ENCODE peak calls at places on chromosome 10, in seven cellular contexts. Q is astrocyte of the spinal cord; O is HepG2; W is CD8-positive, alpha-beta memory T cell; U is BJ; T is foreskin fibroblast; Y is sigmoid colon. F is an unnamed sample.

GRCh38 chr10:132163278-132163765 is 23.4 kb upstream of the DPYSL4 start:
- DNase-seq in Q (no peak), O (peak), W (peak), U (no peak), T (no peak), Y (no peak), F (no peak)

GRCh38 chr10:129658673-129659072 is 191.6 kb downstream of the MGMT start:
- DNase-seq in Q (no peak), O (peak), W (no peak), U (no peak), T (no peak), Y (no peak), F (no peak)

GRCh38 chr10:113914936-113915335 is 60.5 kb downstream of the NHLRC2 start:
- DNase-seq in Q (no peak), O (no peak), W (no peak), U (no peak), T (no peak), Y (no peak), F (no peak)

GRCh38 chr10:34190594-34190993 is 624.5 kb downstream of the PARD3 start:
- DNase-seq in Q (peak), O (no peak), W (no peak), U (no peak), T (no peak), Y (no peak), F (no peak)

GRCh38 chr10:35613597-35614226 is 8.6 kb downstream of the GJD4 start:
- DNase-seq in Q (peak), O (peak), W (no peak), U (no peak), T (peak), Y (no peak), F (peak)

GRCh38 chr10:110353244-110354119 is 48.8 kb upstream of the SMNDC1 start:
- DNase-seq in Q (peak), O (no peak), W (no peak), U (peak), T (peak), Y (no peak), F (peak)

GRCh38 chr10:101585841-101586240 is 2.2 kb downstream of the POLL start:
- DNase-seq in Q (no peak), O (no peak), W (no peak), U (no peak), T (no peak), Y (no peak), F (no peak)

GRCh38 chr10:1939016-1939415 is 201.7 kb upstream of the ADARB2 start:
- DNase-seq in Q (no peak), O (no peak), W (no peak), U (no peak), T (no peak), Y (no peak), F (no peak)

GRCh38 chr10:71600856-71601255 is 118.7 kb downstream of the C10orf105 start:
- DNase-seq in Q (peak), O (no peak), W (no peak), U (peak), T (peak), Y (no peak), F (peak)

GRCh38 chr10:16814081-16814480 is 3.1 kb downstream of the RSU1 start:
- DNase-seq in Q (no peak), O (no peak), W (no peak), U (no peak), T (no peak), Y (no peak), F (no peak)

GRCh38 chr10:80493482-80494021 is 39.4 kb downstream of the TSPAN14 start:
- DNase-seq in Q (peak), O (peak), W (no peak), U (no peak), T (no peak), Y (no peak), F (no peak)

GRCh38 chr10:88474884-88475844 is 108.0 kb downstream of the RNLS start:
- DNase-seq in Q (no peak), O (no peak), W (no peak), U (no peak), T (no peak), Y (peak), F (no peak)

GRCh38 chr10:70480254-70480861 is 1.8 kb downstream of the PALD1 start:
- DNase-seq in Q (no peak), O (no peak), W (no peak), U (no peak), T (no peak), Y (no peak), F (no peak)

GRCh38 chr10:70481105-70481504 is 2.5 kb downstream of the PALD1 start:
- DNase-seq in Q (no peak), O (no peak), W (no peak), U (no peak), T (no peak), Y (no peak), F (no peak)

GRCh38 chr10:70482982-70483760 is 4.6 kb downstream of the PALD1 start:
- DNase-seq in Q (no peak), O (no peak), W (no peak), U (no peak), T (no peak), Y (no peak), F (no peak)

GRCh38 chr10:70479626-70480253 is 1.2 kb downstream of the PALD1 start:
- DNase-seq in Q (no peak), O (no peak), W (no peak), U (no peak), T (no peak), Y (no peak), F (no peak)

DNA sequence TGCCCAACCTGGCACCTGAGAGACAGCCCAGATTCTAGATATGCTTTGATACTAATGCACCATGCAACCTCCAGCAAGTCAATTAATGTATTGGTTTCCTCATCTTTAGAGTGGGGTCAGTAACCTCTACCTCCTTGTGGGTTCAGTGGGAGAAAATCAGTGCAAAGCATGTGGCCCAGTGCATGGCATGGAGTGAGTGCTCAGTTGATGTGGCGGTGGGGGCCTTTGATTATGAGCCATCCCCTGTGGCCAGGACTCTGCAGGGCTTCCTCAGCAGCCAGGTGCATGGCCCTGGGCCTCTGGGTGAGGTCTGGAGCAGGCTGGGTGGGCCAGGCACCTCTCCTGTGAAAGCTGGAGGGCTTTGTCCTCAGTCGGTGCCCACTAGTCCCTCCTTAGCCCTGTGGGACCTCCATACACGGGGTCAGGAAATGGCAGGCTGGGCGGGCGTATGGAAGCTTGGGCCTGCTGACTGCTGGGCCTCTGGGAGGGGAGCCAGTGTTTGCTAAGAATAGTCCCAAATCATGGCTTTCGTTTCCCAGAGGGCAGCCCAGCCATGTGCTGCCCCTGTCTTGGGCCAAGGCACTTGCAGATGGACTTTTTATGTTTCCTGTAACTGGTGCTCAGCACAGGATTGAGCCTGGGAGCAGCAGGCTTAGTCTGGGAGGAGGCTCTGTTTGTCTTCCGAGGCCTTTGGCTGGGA is 3.4 kb downstream of the PALD1 start:
- DNase-seq in Q (no peak), O (no peak), W (no peak), U (no peak), T (no peak), Y (peak), F (no peak)
- H3K4me3 ChIP-seq in Q (no peak), O (no peak), W (no peak), U (no peak), T (no peak), Y (no peak), F (no peak)

GRCh38 chr10:61967298-61967697 is 65.8 kb downstream of the ARID5B start:
- DNase-seq in Q (no peak), O (no peak), W (no peak), U (no peak), T (no peak), Y (no peak), F (no peak)

GRCh38 chr10:61971016-61971350 is 69.5 kb downstream of the ARID5B start:
- DNase-seq in Q (peak), O (no peak), W (no peak), U (no peak), T (no peak), Y (no peak), F (no peak)

GRCh38 chr10:61973169-61973568 is 71.7 kb downstream of the ARID5B start:
- DNase-seq in Q (no peak), O (no peak), W (no peak), U (no peak), T (no peak), Y (no peak), F (no peak)

GRCh38 chr10:61973923-61974322 is 72.4 kb downstream of the ARID5B start:
- DNase-seq in Q (no peak), O (no peak), W (no peak), U (no peak), T (no peak), Y (no peak), F (no peak)

GRCh38 chr10:61970182-61971015 is 68.9 kb downstream of the ARID5B start:
- DNase-seq in Q (peak), O (peak), W (no peak), U (no peak), T (no peak), Y (no peak), F (no peak)
- H3K4me3 ChIP-seq in Q (no peak), O (no peak), W (no peak), U (no peak), T (no peak), Y (no peak), F (no peak)

DNA sequence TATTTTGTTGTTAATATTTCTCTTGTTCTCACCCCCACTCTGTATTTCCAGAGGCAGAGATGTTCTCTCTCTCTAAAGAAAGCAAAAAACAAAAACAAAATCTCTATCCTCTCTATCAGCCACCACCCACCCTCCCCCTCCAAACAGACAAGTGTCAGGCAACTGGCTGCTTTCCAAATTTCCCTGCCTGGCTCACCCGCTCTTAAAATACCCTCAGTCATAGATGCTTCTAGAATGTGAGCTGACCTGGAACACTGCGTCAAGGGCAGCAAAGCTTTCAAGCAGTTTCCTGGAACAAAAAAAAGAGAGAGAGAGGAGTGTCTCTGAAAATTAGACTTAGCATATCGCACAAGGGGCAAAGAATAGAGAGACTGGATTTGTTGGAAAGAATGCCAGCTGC is 341.0 kb upstream of the ZMIZ1 start:
- DNase-seq in Q (no peak), O (no peak), W (no peak), U (no peak), T (no peak), Y (no peak), F (no peak)
- H3K4me3 ChIP-seq in Q (no peak), O (no peak), W (no peak), U (no peak), T (no peak), Y (no peak), F (no peak)

GRCh38 chr10:50393784-50394183 is 142.5 kb upstream of the ASAH2 start:
- DNase-seq in Q (peak), O (peak), W (no peak), U (no peak), T (no peak), Y (no peak), F (peak)
- H3K4me3 ChIP-seq in Q (no peak), O (no peak), W (no peak), U (no peak), T (no peak), Y (no peak), F (no peak)

GRCh38 chr10:44972874-44973306 is 5.7 kb downstream of the DEPP1 start:
- DNase-seq in Q (no peak), O (no peak), W (no peak), U (no peak), T (no peak), Y (peak), F (no peak)
- H3K4me3 ChIP-seq in Q (no peak), O (no peak), W (no peak), U (no peak), T (no peak), Y (no peak), F (no peak)

GRCh38 chr10:79072994-79073654 is 4.4 kb downstream of the ZMIZ1 start:
- DNase-seq in Q (no peak), O (no peak), W (no peak), U (no peak), T (no peak), Y (no peak), F (no peak)
- H3K4me3 ChIP-seq in Q (no peak), O (peak), W (no peak), U (no peak), T (no peak), Y (no peak), F (no peak)

DNA sequence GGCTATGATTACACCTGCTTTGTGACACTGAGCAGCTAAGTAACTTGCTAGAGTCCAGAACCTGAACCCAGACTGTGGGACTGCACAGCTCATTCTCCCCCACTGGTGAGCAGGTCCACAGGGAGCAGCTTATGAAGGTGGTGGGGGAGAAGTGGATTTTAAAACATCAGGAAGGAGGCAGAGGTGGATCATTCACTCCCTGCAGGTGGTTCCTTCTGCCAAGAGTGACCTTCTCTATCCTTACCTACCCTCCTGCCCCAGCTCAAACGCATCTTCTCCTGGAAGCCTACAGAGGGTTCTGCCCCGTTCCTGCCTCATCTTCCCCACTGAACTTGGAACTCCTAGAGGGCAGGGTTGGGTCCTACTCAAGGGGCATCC is 539 bp upstream of the FAM241B start:
- DNase-seq in Q (no peak), O (no peak), W (no peak), U (no peak), T (no peak), Y (no peak), F (no peak)
- H3K4me3 ChIP-seq in Q (peak), O (no peak), W (peak), U (peak), T (no peak), Y (peak), F (peak)

DNA sequence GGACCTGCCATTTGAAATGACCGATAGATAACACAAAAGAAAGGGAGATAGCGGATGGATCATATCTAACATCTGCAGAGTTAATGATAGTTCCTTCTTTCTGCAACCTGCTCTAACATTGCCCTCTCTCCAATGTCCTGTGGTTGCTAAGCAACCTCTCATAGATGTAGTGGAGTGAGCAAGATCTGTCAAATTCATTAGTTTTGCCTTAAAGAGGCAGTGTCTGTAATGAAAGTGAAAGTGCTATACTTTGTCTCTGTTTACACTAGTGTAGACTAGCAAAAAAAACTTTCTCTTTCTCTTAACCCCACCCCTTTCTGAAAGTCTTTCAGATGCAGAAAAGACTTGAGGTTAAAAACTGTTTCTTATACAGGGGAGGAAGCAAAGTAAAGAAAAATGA is 1196.9 kb downstream of the SORCS3 start:
- DNase-seq in Q (peak), O (peak), W (no peak), U (no peak), T (no peak), Y (no peak), F (peak)
- H3K4me3 ChIP-seq in Q (peak), O (peak), W (peak), U (no peak), T (no peak), Y (peak), F (peak)